ENCODE peak calls at places on chromosomes 5 and 9, in four cellular contexts. One of them, this sample, is unnamed.

GRCh38 chr5:38551020-38552017 is 5.1 kb downstream of the LIFR start:
- DNase-seq in PC-3: peak
- DNase-seq in fibroblast of pulmonary artery: peak
- DNase-seq in ascending aorta: no peak
- DNase-seq in this sample: no peak

GRCh38 chr5:135089912-135090311 is 55.9 kb upstream of the PITX1 start:
- DNase-seq in PC-3: no peak
- DNase-seq in fibroblast of pulmonary artery: no peak
- DNase-seq in ascending aorta: peak
- DNase-seq in this sample: no peak

GRCh38 chr9:130128251-130128650 is 44.0 kb upstream of the NCS1 start:
- DNase-seq in PC-3: no peak
- DNase-seq in fibroblast of pulmonary artery: no peak
- DNase-seq in ascending aorta: no peak
- DNase-seq in this sample: no peak

GRCh38 chr5:143874312-143874711 is 62.4 kb downstream of the HMHB1 start:
- DNase-seq in PC-3: no peak
- DNase-seq in fibroblast of pulmonary artery: no peak
- DNase-seq in ascending aorta: no peak
- DNase-seq in this sample: no peak

GRCh38 chr5:83527191-83527590 is 55.6 kb downstream of the VCAN start:
- DNase-seq in PC-3: no peak
- DNase-seq in fibroblast of pulmonary artery: no peak
- DNase-seq in ascending aorta: no peak
- DNase-seq in this sample: no peak

GRCh38 chr5:52269853-52270252 is 517.9 kb upstream of the ITGA1 start:
- DNase-seq in PC-3: no peak
- DNase-seq in fibroblast of pulmonary artery: no peak
- DNase-seq in ascending aorta: no peak
- DNase-seq in this sample: no peak

GRCh38 chr9:124326378-124326777 is 68.6 kb downstream of the NEK6 start:
- DNase-seq in PC-3: no peak
- DNase-seq in fibroblast of pulmonary artery: no peak
- DNase-seq in ascending aorta: no peak
- DNase-seq in this sample: no peak

GRCh38 chr5:149273950-149274349 is 2.3 kb downstream of the AFAP1L1 start:
- DNase-seq in PC-3: no peak
- DNase-seq in fibroblast of pulmonary artery: no peak
- DNase-seq in ascending aorta: no peak
- DNase-seq in this sample: no peak

GRCh38 chr9:76717611-76718010 is 46.6 kb upstream of the PCA3 start:
- DNase-seq in PC-3: no peak
- DNase-seq in fibroblast of pulmonary artery: peak
- DNase-seq in ascending aorta: peak
- DNase-seq in this sample: no peak

GRCh38 chr9:69279084-69279729 is 45.8 kb upstream of the ENTREP1 start:
- DNase-seq in PC-3: no peak
- DNase-seq in fibroblast of pulmonary artery: no peak
- DNase-seq in ascending aorta: no peak
- DNase-seq in this sample: no peak

DNA sequence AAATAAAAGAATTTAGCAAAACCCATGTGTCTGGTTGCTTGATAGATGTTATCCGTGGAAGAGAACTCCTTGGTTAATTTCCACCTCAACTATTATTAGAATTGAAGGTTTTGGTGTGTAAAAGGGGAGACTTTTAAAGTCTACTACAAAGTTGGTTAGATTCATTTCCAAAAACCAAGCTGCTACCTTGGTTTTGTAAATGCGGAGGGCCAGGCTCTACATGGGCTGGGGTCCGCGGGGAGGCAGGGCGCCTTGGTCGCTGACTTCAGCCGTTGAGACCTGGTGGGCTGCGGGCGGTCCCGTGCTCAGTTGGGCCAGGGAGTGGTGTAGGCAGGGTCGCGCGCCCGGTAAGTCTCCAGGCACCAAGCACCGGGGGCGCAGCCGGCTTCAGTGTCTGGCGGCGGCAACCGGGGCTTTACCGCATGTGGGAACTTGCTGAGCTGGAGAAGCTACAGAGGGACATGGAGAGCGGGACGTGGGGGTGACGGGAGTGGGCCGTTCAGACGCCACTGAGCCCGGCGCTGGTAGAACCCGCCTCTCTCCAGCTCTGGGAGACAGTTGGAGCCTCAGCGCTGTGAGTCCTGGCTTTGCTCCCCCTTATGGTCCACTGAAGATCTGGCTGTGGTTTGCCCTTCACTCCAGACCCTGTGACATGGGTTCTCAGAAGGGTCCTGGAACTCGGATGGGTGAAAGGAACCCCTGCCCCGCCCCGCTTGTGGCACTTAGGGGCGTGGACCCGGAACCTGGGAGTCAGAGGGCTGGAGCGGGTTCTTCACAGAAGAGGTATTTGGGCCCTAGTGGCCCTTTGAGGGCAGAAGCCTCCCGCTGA is 11.8 kb downstream of the NR2F1 start:
- DNase-seq in PC-3: no peak
- DNase-seq in fibroblast of pulmonary artery: no peak
- DNase-seq in ascending aorta: no peak
- DNase-seq in this sample: no peak
- TF ChIP-seq CTCF in PC-3: no peak
- TF ChIP-seq CTCF in fibroblast of pulmonary artery: no peak
- TF ChIP-seq CTCF in ascending aorta: no peak
- TF ChIP-seq CTCF in this sample: no peak

GRCh38 chr9:16105576-16105975 is 552.7 kb downstream of the CCDC171 start:
- DNase-seq in PC-3: no peak
- DNase-seq in fibroblast of pulmonary artery: peak
- DNase-seq in ascending aorta: no peak
- DNase-seq in this sample: no peak
- TF ChIP-seq CTCF in PC-3: no peak
- TF ChIP-seq CTCF in fibroblast of pulmonary artery: no peak
- TF ChIP-seq CTCF in ascending aorta: no peak
- TF ChIP-seq CTCF in this sample: no peak

DNA sequence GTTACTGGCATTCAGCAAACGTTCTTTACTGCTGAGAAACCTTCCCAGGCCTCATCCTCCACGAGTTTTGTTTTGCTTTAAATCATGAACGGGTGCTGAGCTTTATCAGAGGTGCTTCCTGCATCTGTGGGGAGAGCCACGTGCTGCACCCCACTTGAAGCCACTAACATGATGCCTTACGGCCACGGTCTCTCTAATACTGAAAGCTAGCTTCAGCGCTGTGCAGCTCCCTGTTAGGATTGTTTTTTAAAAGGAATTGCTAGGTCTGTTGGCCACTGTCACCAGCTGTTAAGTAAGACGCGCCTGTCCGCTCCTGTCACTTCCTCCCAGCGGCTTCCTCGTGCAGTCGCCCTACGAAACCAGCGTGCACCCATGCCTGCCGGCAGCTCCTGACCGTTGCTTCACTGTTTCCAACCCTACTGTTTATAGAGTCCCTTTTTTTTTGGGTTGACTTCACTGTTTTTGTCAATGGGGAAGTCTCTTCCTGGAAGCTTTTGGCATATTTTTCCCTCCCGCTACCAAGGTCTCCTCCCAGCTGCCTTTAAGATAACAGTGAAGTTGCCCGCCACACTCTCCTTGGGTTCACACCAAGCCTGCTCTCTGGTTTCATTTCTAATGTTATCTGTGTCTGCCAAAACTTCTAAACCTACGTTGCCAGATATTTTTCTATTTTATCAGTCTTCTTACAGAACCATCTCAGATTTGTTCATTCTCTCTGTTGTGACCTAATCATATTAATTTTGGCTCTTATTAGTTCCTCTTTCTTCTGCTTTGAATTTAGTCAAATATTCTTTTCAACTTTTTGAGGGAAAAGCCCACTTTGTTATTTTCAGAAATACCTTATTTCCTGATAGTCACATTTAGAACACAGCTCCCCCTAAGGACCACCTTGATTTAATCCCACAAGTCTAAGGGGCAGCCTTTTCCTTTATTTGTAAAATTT is 20.2 kb downstream of the LPCAT1 start:
- DNase-seq in PC-3: no peak
- DNase-seq in fibroblast of pulmonary artery: peak
- DNase-seq in ascending aorta: peak
- DNase-seq in this sample: no peak
- TF ChIP-seq CTCF in PC-3: no peak
- TF ChIP-seq CTCF in fibroblast of pulmonary artery: no peak
- TF ChIP-seq CTCF in ascending aorta: no peak
- TF ChIP-seq CTCF in this sample: no peak

DNA sequence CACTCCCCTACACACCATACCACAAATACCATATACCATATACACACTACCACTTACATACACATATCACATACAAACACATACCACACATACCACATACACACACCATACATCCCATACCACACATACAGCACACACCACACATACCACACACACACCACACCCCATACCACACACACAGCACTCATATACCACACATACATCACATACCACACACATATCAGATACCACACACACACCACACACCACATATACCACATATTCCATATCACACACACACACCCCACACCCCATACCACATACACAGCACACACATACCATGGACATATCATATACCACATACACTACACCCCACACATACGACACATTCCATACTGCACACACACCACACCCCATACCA is 276.6 kb downstream of the GADD45G start:
- DNase-seq in PC-3: no peak
- DNase-seq in fibroblast of pulmonary artery: no peak
- DNase-seq in ascending aorta: peak
- DNase-seq in this sample: no peak
- TF ChIP-seq CTCF in PC-3: no peak
- TF ChIP-seq CTCF in fibroblast of pulmonary artery: no peak
- TF ChIP-seq CTCF in ascending aorta: no peak
- TF ChIP-seq CTCF in this sample: no peak

GRCh38 chr9:84238652-84239051 is 101.9 kb downstream of the SLC28A3 start:
- DNase-seq in PC-3: peak
- DNase-seq in fibroblast of pulmonary artery: peak
- DNase-seq in ascending aorta: no peak
- DNase-seq in this sample: no peak
- TF ChIP-seq CTCF in PC-3: peak
- TF ChIP-seq CTCF in fibroblast of pulmonary artery: peak
- TF ChIP-seq CTCF in ascending aorta: no peak
- TF ChIP-seq CTCF in this sample: no peak

GRCh38 chr9:96064838-96065481 is 189.5 kb downstream of the ERCC6L2 start:
- DNase-seq in PC-3: no peak
- DNase-seq in fibroblast of pulmonary artery: no peak
- DNase-seq in ascending aorta: no peak
- DNase-seq in this sample: no peak

GRCh38 chr9:96062854-96063253 is 187.4 kb downstream of the ERCC6L2 start:
- DNase-seq in PC-3: no peak
- DNase-seq in fibroblast of pulmonary artery: no peak
- DNase-seq in ascending aorta: no peak
- DNase-seq in this sample: no peak

GRCh38 chr9:96062051-96062450 is 186.6 kb downstream of the ERCC6L2 start:
- DNase-seq in PC-3: no peak
- DNase-seq in fibroblast of pulmonary artery: peak
- DNase-seq in ascending aorta: no peak
- DNase-seq in this sample: no peak

GRCh38 chr9:96058218-96058617 is 182.7 kb downstream of the ERCC6L2 start:
- DNase-seq in PC-3: no peak
- DNase-seq in fibroblast of pulmonary artery: no peak
- DNase-seq in ascending aorta: no peak
- DNase-seq in this sample: no peak

GRCh38 chr9:96061293-96061987 is 185.9 kb downstream of the ERCC6L2 start:
- DNase-seq in PC-3: peak
- DNase-seq in fibroblast of pulmonary artery: peak
- DNase-seq in ascending aorta: peak
- DNase-seq in this sample: no peak
- TF ChIP-seq CTCF in PC-3: peak
- TF ChIP-seq CTCF in fibroblast of pulmonary artery: peak
- TF ChIP-seq CTCF in ascending aorta: peak
- TF ChIP-seq CTCF in this sample: no peak

GRCh38 chr5:33420946-33421345 is 19.8 kb upstream of the TARS1 start:
- DNase-seq in PC-3: no peak
- DNase-seq in fibroblast of pulmonary artery: no peak
- DNase-seq in ascending aorta: no peak
- DNase-seq in this sample: no peak

GRCh38 chr5:33425334-33425733 is 15.4 kb upstream of the TARS1 start:
- DNase-seq in PC-3: no peak
- DNase-seq in fibroblast of pulmonary artery: no peak
- DNase-seq in ascending aorta: no peak
- DNase-seq in this sample: no peak

GRCh38 chr5:33422191-33422590 is 18.6 kb upstream of the TARS1 start:
- DNase-seq in PC-3: no peak
- DNase-seq in fibroblast of pulmonary artery: no peak
- DNase-seq in ascending aorta: no peak
- DNase-seq in this sample: no peak

GRCh38 chr5:33423018-33423630 is 17.6 kb upstream of the TARS1 start:
- DNase-seq in PC-3: peak
- DNase-seq in fibroblast of pulmonary artery: peak
- DNase-seq in ascending aorta: no peak
- DNase-seq in this sample: no peak
- TF ChIP-seq CTCF in PC-3: peak
- TF ChIP-seq CTCF in fibroblast of pulmonary artery: peak
- TF ChIP-seq CTCF in ascending aorta: peak
- TF ChIP-seq CTCF in this sample: no peak

DNA sequence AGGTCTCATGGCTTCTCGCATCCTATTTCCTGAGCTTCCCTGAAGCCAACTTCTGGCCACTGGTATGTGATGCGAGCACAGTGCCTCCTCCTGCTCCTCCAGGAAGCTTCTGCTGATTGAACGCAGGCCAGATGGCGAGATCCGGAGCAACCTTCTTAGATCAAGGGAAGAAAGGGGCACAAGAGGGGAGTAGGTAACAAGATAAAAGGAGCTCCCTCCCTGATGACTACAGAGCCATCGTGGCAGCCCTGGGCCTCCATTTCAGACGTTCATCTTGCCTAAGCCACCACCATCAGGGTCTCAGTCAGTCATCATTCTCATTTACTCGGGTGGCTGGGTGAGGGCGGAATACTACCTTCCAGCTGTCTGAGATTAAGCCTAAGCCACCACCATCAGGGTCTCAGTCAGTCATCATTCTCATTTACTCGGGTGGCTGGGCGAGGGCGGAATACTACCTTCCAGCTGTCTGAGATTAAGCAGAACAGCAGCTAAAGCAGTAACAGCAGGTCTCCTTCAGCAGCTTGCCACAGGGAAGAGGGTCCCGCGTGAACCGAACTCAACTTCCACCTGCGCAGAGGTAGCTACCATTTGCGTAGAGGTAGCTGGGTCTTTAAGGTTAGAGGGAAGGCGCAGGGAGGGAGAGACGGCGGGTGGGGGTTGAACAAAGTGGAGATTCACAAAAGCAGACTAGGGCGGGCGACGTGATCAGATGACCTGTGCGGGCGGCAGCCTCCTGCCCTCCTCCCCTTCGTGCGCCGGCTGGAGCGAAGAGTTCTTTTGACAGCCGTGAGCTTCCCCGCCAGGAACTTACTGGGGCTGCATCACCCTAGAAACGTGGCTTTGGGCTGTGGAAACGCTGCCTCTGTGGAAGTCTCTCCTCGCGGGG is 27.9 kb upstream of the MGAT1 start:
- DNase-seq in PC-3: peak
- DNase-seq in fibroblast of pulmonary artery: peak
- DNase-seq in ascending aorta: peak
- DNase-seq in this sample: no peak
- TF ChIP-seq CTCF in PC-3: no peak
- TF ChIP-seq CTCF in fibroblast of pulmonary artery: no peak
- TF ChIP-seq CTCF in ascending aorta: no peak
- TF ChIP-seq CTCF in this sample: no peak

GRCh38 chr5:175697846-175698245 is 40.0 kb downstream of the HRH2 start:
- DNase-seq in PC-3: no peak
- DNase-seq in fibroblast of pulmonary artery: no peak
- DNase-seq in ascending aorta: no peak
- DNase-seq in this sample: no peak
- TF ChIP-seq CTCF in PC-3: no peak
- TF ChIP-seq CTCF in fibroblast of pulmonary artery: no peak
- TF ChIP-seq CTCF in ascending aorta: no peak
- TF ChIP-seq CTCF in this sample: no peak

GRCh38 chr9:78296893-78297671 is at the start of gene PSAT1:
- DNase-seq in PC-3: peak
- DNase-seq in fibroblast of pulmonary artery: peak
- DNase-seq in ascending aorta: peak
- DNase-seq in this sample: peak
- TF ChIP-seq CTCF in PC-3: no peak
- TF ChIP-seq CTCF in fibroblast of pulmonary artery: no peak
- TF ChIP-seq CTCF in ascending aorta: no peak
- TF ChIP-seq CTCF in this sample: no peak